ENCODE peak calls at places on chromosomes 5 and 9, in ten cellular contexts. J is CD8-positive, alpha-beta T cell; H is activated T-cell treated with anti-CD3 and anti-CD28 coated beads, Interleukin-2, amount 50 U/mL, for 72 hours; Z is progenitor cell of endocrine pancreas; Y is NCI-H446 treated with DMSO at 0.1 percent for 48 hours; O is astrocyte of the spinal cord; Q is foreskin fibroblast; S is NCI-H1105 treated with DMSO at 0.1 percent for 48 hours; A is stimulated activated CD8-positive, alpha-beta memory T cell treated with anti-CD3 and anti-CD28 coated beads, Interleukin-15, amount 100 ng/mL, for 24 hours; L is transverse colon. W is an unnamed sample.

GRCh38 chr5:1195439-1195838 is 6.0 kb upstream of the SLC6A19 start:
- DNase-seq in J (no peak), H (no peak), Z (no peak), Y (no peak), O (no peak), Q (no peak), S (no peak), A (no peak), L (no peak), W (no peak)

GRCh38 chr9:10806873-10807272 is 194.1 kb upstream of the PTPRD start:
- DNase-seq in J (no peak), H (no peak), Z (no peak), Y (no peak), O (no peak), Q (no peak), S (no peak), A (no peak), L (no peak), W (no peak)

GRCh38 chr5:2262620-2263019 is 379.9 kb upstream of the IRX4 start:
- DNase-seq in J (no peak), H (no peak), Z (no peak), Y (no peak), O (no peak), Q (no peak), S (no peak), A (no peak), L (no peak), W (no peak)

GRCh38 chr9:108057421-108058136 is 568.0 kb upstream of the KLF4 start:
- DNase-seq in J (no peak), H (no peak), Z (no peak), Y (no peak), O (peak; percentile 94), Q (peak; percentile 95), S (no peak), A (no peak), L (peak; percentile 14), W (peak; percentile 14)

GRCh38 chr5:175129121-175129520 is 314.9 kb downstream of the DRD1 start:
- DNase-seq in J (no peak), H (no peak), Z (no peak), Y (no peak), O (no peak), Q (no peak), S (no peak), A (no peak), L (no peak), W (no peak)

GRCh38 chr5:172699999-172700685 is 59.1 kb downstream of the NEURL1B start:
- DNase-seq in J (no peak), H (no peak), Z (no peak), Y (no peak), O (no peak), Q (no peak), S (no peak), A (no peak), L (no peak), W (no peak)

GRCh38 chr9:5529683-5530221 is 19.4 kb downstream of the PDCD1LG2 start:
- DNase-seq in J (no peak), H (no peak), Z (no peak), Y (no peak), O (peak; percentile 29), Q (no peak), S (no peak), A (no peak), L (no peak), W (no peak)

GRCh38 chr9:127572961-127573727 is 38.9 kb upstream of the STXBP1 start:
- DNase-seq in J (no peak), H (no peak), Z (no peak), Y (no peak), O (peak; percentile 71), Q (peak; percentile 74), S (no peak), A (no peak), L (no peak), W (no peak)

GRCh38 chr5:134541736-134542376 is 16.4 kb downstream of the JADE2 start:
- DNase-seq in J (no peak), H (peak; percentile 36), Z (peak; percentile 75), Y (no peak), O (peak; percentile 46), Q (no peak), S (no peak), A (no peak), L (peak; percentile 21), W (no peak)

GRCh38 chr5:102622244-102622643 is 123.4 kb upstream of the SLCO6A1 start:
- DNase-seq in J (no peak), H (no peak), Z (no peak), Y (no peak), O (no peak), Q (no peak), S (no peak), A (no peak), L (no peak), W (peak; percentile 37)

GRCh38 chr5:121144764-121145163 is 680.7 kb downstream of the PRR16 start:
- DNase-seq in J (no peak), H (no peak), Z (no peak), Y (no peak), O (peak; percentile 51), Q (peak; percentile 27), S (no peak), A (no peak), L (no peak), W (no peak)

GRCh38 chr5:149962040-149962439 is 1.5 kb downstream of the SLC26A2 start:
- DNase-seq in J (no peak), H (no peak), Z (no peak), Y (peak; percentile 14), O (peak; percentile 71), Q (peak; percentile 40), S (peak; percentile 15), A (no peak), L (no peak), W (peak; percentile 77)

GRCh38 chr9:22088372-22089063 is 79.4 kb upstream of the CDKN2B start:
- DNase-seq in J (no peak), H (no peak), Z (no peak), Y (no peak), O (no peak), Q (no peak), S (no peak), A (no peak), L (peak; percentile 63), W (no peak)

GRCh38 chr5:180806351-180807011 is 3.9 kb upstream of the MGAT1 start:
- DNase-seq in J (no peak), H (no peak), Z (no peak), Y (no peak), O (no peak), Q (no peak), S (no peak), A (no peak), L (no peak), W (no peak)

GRCh38 chr5:71014186-71014585 is 11.0 kb downstream of the NAIP start:
- DNase-seq in J (no peak), H (no peak), Z (no peak), Y (no peak), O (no peak), Q (no peak), S (no peak), A (no peak), L (no peak), W (no peak)

GRCh38 chr9:135990468-135991429 is 29.6 kb upstream of the UBAC1 start:
- DNase-seq in J (peak; percentile 21), H (peak; percentile 46), Z (no peak), Y (no peak), O (peak; percentile 64), Q (peak; percentile 57), S (no peak), A (no peak), L (peak; percentile 41), W (no peak)

GRCh38 chr5:170444181-170444580 is 55.0 kb upstream of the KCNMB1 start:
- DNase-seq in J (no peak), H (no peak), Z (no peak), Y (no peak), O (no peak), Q (no peak), S (no peak), A (no peak), L (no peak), W (no peak)

GRCh38 chr5:40066616-40067015 is 613.1 kb upstream of the PTGER4 start:
- DNase-seq in J (no peak), H (no peak), Z (no peak), Y (no peak), O (no peak), Q (no peak), S (no peak), A (no peak), L (no peak), W (no peak)

GRCh38 chr9:87233916-87234455 is 263.7 kb upstream of the DAPK1 start:
- DNase-seq in J (no peak), H (no peak), Z (no peak), Y (no peak), O (no peak), Q (no peak), S (no peak), A (no peak), L (no peak), W (no peak)

GRCh38 chr5:39201160-39201794 is 18.1 kb downstream of the FYB1 start:
- DNase-seq in J (no peak), H (no peak), Z (no peak), Y (no peak), O (no peak), Q (no peak), S (no peak), A (no peak), L (no peak), W (no peak)

GRCh38 chr9:123120953-123121352 is 87.5 kb downstream of the GPR21 start:
- DNase-seq in J (no peak), H (no peak), Z (no peak), Y (no peak), O (no peak), Q (no peak), S (no peak), A (no peak), L (no peak), W (no peak)

GRCh38 chr5:9156282-9156681 is 389.6 kb downstream of the SEMA5A start:
- DNase-seq in J (no peak), H (no peak), Z (no peak), Y (no peak), O (peak; percentile 44), Q (peak; percentile 79), S (no peak), A (no peak), L (no peak), W (peak; percentile 46)

GRCh38 chr9:34430843-34431437 is 27.4 kb downstream of the FAM219A start:
- DNase-seq in J (no peak), H (peak; percentile 7), Z (peak; percentile 44), Y (peak; percentile 93), O (peak; percentile 80), Q (peak; percentile 42), S (peak; percentile 86), A (no peak), L (peak; percentile 17), W (peak; percentile 38)

W was measured in Kasumi-1.